ENCODE peak calls at places on chromosomes 1 and 21, in six cellular contexts. One of them, this sample, is unnamed.

GRCh38 chr1:50106095-50106761 is 2.5 kb upstream of the ELAVL4 start:
- DNase-seq in EL: no peak
- DNase-seq in iris pigment epithelial cell: no peak
- DNase-seq in activated CD4-positive, alpha-beta T cell treated with anti-CD3 and anti-CD28 coated beads for 24 hours: no peak
- DNase-seq in activated CD4-positive, alpha-beta memory T cell treated with anti-CD3 and anti-CD28 coated beads, Interleukin-2, amount 10 ng/mL, durations not matched to agents 7 days and 5 days: no peak
- DNase-seq in nephron progenitor cell: no peak
- DNase-seq in this sample: no peak

GRCh38 chr1:180155202-180155682 is 573 bp downstream of the QSOX1 start:
- DNase-seq in nephron progenitor cell: no peak
- DNase-seq in activated CD4-positive, alpha-beta memory T cell treated with anti-CD3 and anti-CD28 coated beads, Interleukin-2, amount 10 ng/mL, durations not matched to agents 7 days and 5 days: peak
- DNase-seq in iris pigment epithelial cell: no peak
- DNase-seq in activated CD4-positive, alpha-beta T cell treated with anti-CD3 and anti-CD28 coated beads for 24 hours: peak
- DNase-seq in EL: peak
- DNase-seq in this sample: no peak

GRCh38 chr1:179856286-179856685 is 21.3 kb downstream of the TOR1AIP2 start:
- DNase-seq in EL: no peak
- DNase-seq in activated CD4-positive, alpha-beta T cell treated with anti-CD3 and anti-CD28 coated beads for 24 hours: no peak
- DNase-seq in nephron progenitor cell: no peak
- DNase-seq in activated CD4-positive, alpha-beta memory T cell treated with anti-CD3 and anti-CD28 coated beads, Interleukin-2, amount 10 ng/mL, durations not matched to agents 7 days and 5 days: no peak
- DNase-seq in iris pigment epithelial cell: no peak
- DNase-seq in this sample: no peak

GRCh38 chr1:211697356-211697755 is 21.9 kb upstream of the NEK2 start:
- DNase-seq in EL: no peak
- DNase-seq in activated CD4-positive, alpha-beta memory T cell treated with anti-CD3 and anti-CD28 coated beads, Interleukin-2, amount 10 ng/mL, durations not matched to agents 7 days and 5 days: no peak
- DNase-seq in iris pigment epithelial cell: no peak
- DNase-seq in nephron progenitor cell: no peak
- DNase-seq in activated CD4-positive, alpha-beta T cell treated with anti-CD3 and anti-CD28 coated beads for 24 hours: no peak
- DNase-seq in this sample: no peak

GRCh38 chr21:33936221-33937038 is 20.8 kb upstream of the ATP5PO start:
- DNase-seq in nephron progenitor cell: no peak
- DNase-seq in activated CD4-positive, alpha-beta memory T cell treated with anti-CD3 and anti-CD28 coated beads, Interleukin-2, amount 10 ng/mL, durations not matched to agents 7 days and 5 days: no peak
- DNase-seq in activated CD4-positive, alpha-beta T cell treated with anti-CD3 and anti-CD28 coated beads for 24 hours: no peak
- DNase-seq in EL: no peak
- DNase-seq in iris pigment epithelial cell: no peak
- DNase-seq in this sample: no peak

GRCh38 chr1:58361134-58361533 is 185.4 kb downstream of the OMA1 start:
- DNase-seq in activated CD4-positive, alpha-beta T cell treated with anti-CD3 and anti-CD28 coated beads for 24 hours: no peak
- DNase-seq in nephron progenitor cell: no peak
- DNase-seq in EL: no peak
- DNase-seq in activated CD4-positive, alpha-beta memory T cell treated with anti-CD3 and anti-CD28 coated beads, Interleukin-2, amount 10 ng/mL, durations not matched to agents 7 days and 5 days: no peak
- DNase-seq in iris pigment epithelial cell: no peak
- DNase-seq in this sample: no peak

GRCh38 chr21:16213518-16213917 is 483.7 kb downstream of the USP25 start:
- DNase-seq in activated CD4-positive, alpha-beta memory T cell treated with anti-CD3 and anti-CD28 coated beads, Interleukin-2, amount 10 ng/mL, durations not matched to agents 7 days and 5 days: no peak
- DNase-seq in nephron progenitor cell: no peak
- DNase-seq in EL: no peak
- DNase-seq in iris pigment epithelial cell: no peak
- DNase-seq in activated CD4-positive, alpha-beta T cell treated with anti-CD3 and anti-CD28 coated beads for 24 hours: no peak
- DNase-seq in this sample: no peak

GRCh38 chr1:225653463-225654276 is 747 bp upstream of the ENAH start:
- DNase-seq in activated CD4-positive, alpha-beta memory T cell treated with anti-CD3 and anti-CD28 coated beads, Interleukin-2, amount 10 ng/mL, durations not matched to agents 7 days and 5 days: no peak
- DNase-seq in nephron progenitor cell: peak
- DNase-seq in iris pigment epithelial cell: peak
- DNase-seq in activated CD4-positive, alpha-beta T cell treated with anti-CD3 and anti-CD28 coated beads for 24 hours: peak
- DNase-seq in EL: peak
- DNase-seq in this sample: peak

GRCh38 chr1:12549460-12550349 is 68.3 kb downstream of the DHRS3 start:
- DNase-seq in activated CD4-positive, alpha-beta T cell treated with anti-CD3 and anti-CD28 coated beads for 24 hours: peak
- DNase-seq in nephron progenitor cell: peak
- DNase-seq in EL: peak
- DNase-seq in iris pigment epithelial cell: peak
- DNase-seq in activated CD4-positive, alpha-beta memory T cell treated with anti-CD3 and anti-CD28 coated beads, Interleukin-2, amount 10 ng/mL, durations not matched to agents 7 days and 5 days: no peak
- DNase-seq in this sample: peak

GRCh38 chr1:175874081-175874480 is 130.7 kb upstream of the TNR start:
- DNase-seq in activated CD4-positive, alpha-beta T cell treated with anti-CD3 and anti-CD28 coated beads for 24 hours: no peak
- DNase-seq in activated CD4-positive, alpha-beta memory T cell treated with anti-CD3 and anti-CD28 coated beads, Interleukin-2, amount 10 ng/mL, durations not matched to agents 7 days and 5 days: no peak
- DNase-seq in nephron progenitor cell: no peak
- DNase-seq in iris pigment epithelial cell: no peak
- DNase-seq in EL: no peak
- DNase-seq in this sample: no peak

GRCh38 chr1:115717541-115717940 is 51.0 kb downstream of the CASQ2 start:
- DNase-seq in nephron progenitor cell: peak
- DNase-seq in activated CD4-positive, alpha-beta T cell treated with anti-CD3 and anti-CD28 coated beads for 24 hours: peak
- DNase-seq in EL: peak
- DNase-seq in iris pigment epithelial cell: peak
- DNase-seq in activated CD4-positive, alpha-beta memory T cell treated with anti-CD3 and anti-CD28 coated beads, Interleukin-2, amount 10 ng/mL, durations not matched to agents 7 days and 5 days: peak
- DNase-seq in this sample: peak

This sample was measured in brain microvascular endothelial cell.